ENCODE peak calls at places on chromosomes 16 and 17, in four cellular contexts. O is lower leg skin; G is activated CD8-positive, alpha-beta T cell treated with anti-CD3 and anti-CD28 coated beads for 36 hours; Q is endodermal cell. B is an unnamed sample.

GRCh38 chr17:33039874-33040273 is 48.2 kb downstream of the SPACA3 start:
- DNase-seq in O (peak), G (no peak), Q (no peak), B (no peak)

GRCh38 chr16:80614908-80615696 is 74.3 kb downstream of the DYNLRB2 start:
- DNase-seq in O (no peak), G (no peak), Q (peak), B (no peak)

GRCh38 chr16:84277244-84277823 is 17.3 kb upstream of the WFDC1 start:
- DNase-seq in O (peak), G (peak), Q (peak), B (peak)

GRCh38 chr17:36705651-36706436 is 104.5 kb downstream of the MRM1 start:
- DNase-seq in O (no peak), G (peak), Q (peak), B (no peak)

GRCh38 chr16:71893888-71894228 is 1.5 kb upstream of the IST1 start:
- DNase-seq in O (peak), G (no peak), Q (no peak), B (no peak)

GRCh38 chr17:80347948-80348351 is 67.0 kb upstream of the ENDOV start:
- DNase-seq in O (peak), G (no peak), Q (no peak), B (no peak)

GRCh38 chr17:64315032-64315490 is 52.0 kb upstream of the TEX2 start:
- DNase-seq in O (peak), G (no peak), Q (no peak), B (no peak)

GRCh38 chr17:50482516-50482915 is 3.9 kb downstream of the RSAD1 start:
- DNase-seq in O (peak), G (peak), Q (peak), B (peak)

GRCh38 chr17:6047966-6048365 is 22.2 kb upstream of the WSCD1 start:
- DNase-seq in O (no peak), G (no peak), Q (no peak), B (no peak)

GRCh38 chr16:14436410-14436955 is 193.6 kb downstream of the PARN start:
- DNase-seq in O (no peak), G (peak), Q (no peak), B (no peak)

GRCh38 chr17:81402530-81402941 is 7.3 kb downstream of the BAHCC1 start:
- DNase-seq in O (no peak), G (no peak), Q (no peak), B (no peak)

GRCh38 chr17:77212081-77212832 is 71.5 kb downstream of the SEC14L1 start:
- DNase-seq in O (no peak), G (no peak), Q (no peak), B (no peak)

GRCh38 chr17:45775148-45775547 is 9.0 kb upstream of the CRHR1 start:
- DNase-seq in O (no peak), G (no peak), Q (no peak), B (no peak)

GRCh38 chr17:57898487-57899311 is 48.9 kb upstream of the MRPS23 start:
- DNase-seq in O (peak), G (no peak), Q (peak), B (no peak)

GRCh38 chr17:14593956-14594355 is 293.1 kb downstream of the HS3ST3B1 start:
- DNase-seq in O (no peak), G (no peak), Q (no peak), B (no peak)

GRCh38 chr17:75093543-75094158 is 5.9 kb downstream of the SLC16A5 start:
- DNase-seq in O (no peak), G (no peak), Q (no peak), B (no peak)

GRCh38 chr16:29738514-29738913 is 7.3 kb downstream of the C16orf54 start:
- DNase-seq in O (no peak), G (peak), Q (no peak), B (no peak)

GRCh38 chr17:58332720-58333395 is 4.3 kb upstream of the TSPOAP1 start:
- DNase-seq in O (no peak), G (peak), Q (peak), B (no peak)

GRCh38 chr16:10920726-10921427 is 21.4 kb downstream of the DEXI start:
- DNase-seq in O (no peak), G (no peak), Q (no peak), B (no peak)

GRCh38 chr16:84052071-84052622 is 9.6 kb upstream of the SLC38A8 start:
- DNase-seq in O (peak), G (no peak), Q (peak), B (no peak)

GRCh38 chr17:49521521-49522185 is 26.6 kb downstream of the NGFR start:
- DNase-seq in O (peak), G (no peak), Q (no peak), B (peak)

GRCh38 chr17:81057079-81057730 is 22.3 kb downstream of the BAIAP2 start:
- DNase-seq in O (no peak), G (no peak), Q (peak), B (no peak)

GRCh38 chr17:43483674-43484551 is at the start of gene DHX8:
- DNase-seq in O (peak), G (peak), Q (peak), B (peak)

GRCh38 chr17:57588086-57588485 is 157.0 kb downstream of the CCDC182 start:
- DNase-seq in O (no peak), G (no peak), Q (peak), B (no peak)

GRCh38 chr16:11326084-11326736 is 19.0 kb upstream of the RMI2 start:
- DNase-seq in O (no peak), G (no peak), Q (peak), B (no peak)

GRCh38 chr16:75957870-75958269 is 231.6 kb upstream of the CPHXL start:
- DNase-seq in O (no peak), G (no peak), Q (no peak), B (no peak)

GRCh38 chr17:21019976-21020575 is 22.7 kb downstream of the USP22 start:
- DNase-seq in O (no peak), G (peak), Q (peak), B (no peak)

GRCh38 chr16:1089822-1090619 is 6.0 kb downstream of the C1QTNF8 start:
- DNase-seq in O (no peak), G (no peak), Q (no peak), B (no peak)

GRCh38 chr17:6910987-6911603 is 79.6 kb upstream of the TEKT1 start:
- DNase-seq in O (no peak), G (no peak), Q (no peak), B (no peak)

GRCh38 chr16:72241930-72242329 is 70.0 kb upstream of the PMFBP1 start:
- DNase-seq in O (no peak), G (peak), Q (peak), B (no peak)

GRCh38 chr16:75710344-75710743 is 9.1 kb upstream of the DUXB start:
- DNase-seq in O (no peak), G (no peak), Q (no peak), B (no peak)

GRCh38 chr16:13919330-13919682 is 648 bp upstream of the ERCC4 start:
- DNase-seq in O (no peak), G (peak), Q (no peak), B (no peak)

GRCh38 chr17:44921122-44921882 is 6.0 kb upstream of the GFAP start:
- DNase-seq in O (peak), G (no peak), Q (peak), B (no peak)

GRCh38 chr16:83482545-83483162 is 325.1 kb upstream of the HSBP1 start:
- DNase-seq in O (no peak), G (no peak), Q (no peak), B (no peak)

GRCh38 chr16:19883296-19883951 is 1.2 kb downstream of the GPRC5B start:
- DNase-seq in O (peak), G (peak), Q (peak), B (peak)

GRCh38 chr16:50245417-50246298 is 20.7 kb upstream of the ADCY7 start:
- DNase-seq in O (peak), G (peak), Q (peak), B (no peak)

GRCh38 chr17:72622661-72623433 is 469.6 kb downstream of the SLC39A11 start:
- DNase-seq in O (no peak), G (no peak), Q (no peak), B (no peak)

GRCh38 chr17:39754958-39755549 is 17.3 kb downstream of the GRB7 start:
- DNase-seq in O (peak), G (peak), Q (peak), B (no peak)

GRCh38 chr17:39754161-39754957 is 16.6 kb downstream of the GRB7 start:
- DNase-seq in O (peak), G (peak), Q (peak), B (peak)

GRCh38 chr17:39757176-39757662 is 19.5 kb downstream of the GRB7 start:
- DNase-seq in O (peak), G (peak), Q (no peak), B (no peak)

GRCh38 chr17:39756376-39757079 is 18.8 kb downstream of the GRB7 start:
- DNase-seq in O (peak), G (peak), Q (peak), B (no peak)

GRCh38 chr17:39755550-39756375 is 18.0 kb downstream of the GRB7 start:
- DNase-seq in O (peak), G (peak), Q (peak), B (no peak)
- TF ChIP-seq CTCF in O (no peak), G (no peak), Q (no peak), B (no peak)

DNA sequence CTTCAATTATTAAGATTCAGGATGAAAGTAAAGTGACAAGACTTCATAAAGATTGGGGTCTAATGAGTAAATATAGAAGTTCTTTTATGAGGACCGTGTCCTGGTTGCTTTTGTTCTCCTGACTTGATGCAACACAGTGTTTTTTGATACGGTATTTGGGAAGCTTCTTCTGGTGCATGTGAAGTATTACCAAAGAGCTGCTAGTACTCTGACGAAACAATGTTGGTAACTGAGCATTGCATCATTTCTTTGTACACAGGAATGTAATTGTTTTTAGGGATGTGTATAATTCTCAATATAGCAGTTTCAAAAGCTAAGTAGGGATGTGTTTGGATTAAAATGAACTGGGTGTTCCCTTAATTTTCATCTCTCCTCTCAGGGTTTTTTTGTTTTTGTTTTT is 15.9 kb downstream of the KPNB1 start:
- DNase-seq in O (no peak), G (no peak), Q (no peak), B (no peak)
- TF ChIP-seq CTCF in O (no peak), G (no peak), Q (no peak), B (no peak)

GRCh38 chr16:88934066-88934667 is 42.8 kb downstream of the CBFA2T3 start:
- DNase-seq in O (no peak), G (no peak), Q (no peak), B (no peak)

GRCh38 chr16:88938119-88938932 is 38.7 kb downstream of the CBFA2T3 start:
- DNase-seq in O (no peak), G (peak), Q (no peak), B (no peak)

GRCh38 chr16:88936913-88937666 is 39.9 kb downstream of the CBFA2T3 start:
- DNase-seq in O (no peak), G (no peak), Q (no peak), B (no peak)

GRCh38 chr16:88938933-88939813 is 37.8 kb downstream of the CBFA2T3 start:
- DNase-seq in O (no peak), G (peak), Q (no peak), B (no peak)

DNA sequence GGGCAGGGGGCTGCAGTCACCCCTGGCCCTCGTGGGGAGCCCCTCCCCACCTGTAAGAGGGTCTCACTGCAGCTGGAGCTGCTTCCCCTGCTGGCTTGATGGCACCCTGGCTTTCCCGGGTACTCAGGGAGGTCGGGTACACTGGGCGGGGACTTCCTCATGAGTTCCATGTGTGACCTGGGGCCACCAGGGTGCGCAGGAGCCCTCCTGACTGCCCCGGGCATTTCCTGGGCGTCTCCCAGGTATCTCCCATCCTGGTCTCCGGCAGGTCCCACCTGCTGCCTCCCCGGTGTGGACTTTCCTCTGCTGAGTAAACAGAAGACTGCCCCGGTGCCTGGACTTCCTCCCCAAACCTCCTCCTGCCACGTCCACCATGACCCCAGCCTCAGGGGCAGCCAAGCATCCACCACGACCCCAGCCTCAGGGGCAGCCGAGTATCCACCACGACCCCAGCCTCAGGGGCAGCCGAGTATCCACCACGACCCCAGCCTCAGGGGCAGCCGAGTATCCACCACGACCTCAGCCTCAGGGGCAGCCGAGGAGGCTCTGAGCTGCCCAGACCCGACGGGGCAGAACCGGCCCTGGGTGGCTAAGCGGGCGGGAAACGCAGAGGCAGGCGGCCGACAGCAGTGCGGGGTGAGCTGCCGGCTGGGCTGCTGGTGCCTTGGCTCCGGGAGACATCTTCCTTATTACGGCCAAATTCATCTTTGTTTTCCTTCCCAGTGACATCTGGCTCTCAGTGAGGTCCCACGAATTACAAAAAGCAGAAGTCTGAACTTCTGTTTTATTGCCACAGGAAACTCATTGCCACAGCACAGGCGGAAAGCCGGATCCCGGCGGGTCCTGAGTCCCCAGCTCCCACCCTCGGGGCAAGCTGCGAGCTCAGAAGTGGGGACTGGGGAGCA is 40.7 kb downstream of the CBFA2T3 start:
- DNase-seq in O (no peak), G (peak), Q (no peak), B (no peak)
- TF ChIP-seq CTCF in O (no peak), G (no peak), Q (peak), B (no peak)

GRCh38 chr16:8905168-8905762 is 23.1 kb downstream of the LITAFD start:
- DNase-seq in O (peak), G (no peak), Q (no peak), B (no peak)
- TF ChIP-seq CTCF in O (no peak), G (no peak), Q (peak), B (peak)

GRCh38 chr16:81994485-81994884 is 16.8 kb downstream of the SDR42E1 start:
- DNase-seq in O (no peak), G (peak), Q (peak), B (no peak)
- TF ChIP-seq CTCF in O (no peak), G (peak), Q (peak), B (peak)

GRCh38 chr17:67157732-67158639 is 87.0 kb downstream of the HELZ start:
- DNase-seq in O (no peak), G (no peak), Q (no peak), B (no peak)
- TF ChIP-seq CTCF in O (no peak), G (no peak), Q (peak), B (peak)

GRCh38 chr16:55478827-55479559 is at the start of gene MMP2:
- DNase-seq in O (peak), G (no peak), Q (peak), B (peak)
- TF ChIP-seq CTCF in O (no peak), G (no peak), Q (no peak), B (no peak)

GRCh38 chr17:2122641-2123302 is 67.9 kb downstream of the HIC1 start:
- DNase-seq in O (peak), G (no peak), Q (peak), B (no peak)
- TF ChIP-seq CTCF in O (no peak), G (no peak), Q (peak), B (no peak)

GRCh38 chr16:57185446-57185944 is 344 bp downstream of the PSME3IP1 start:
- DNase-seq in O (peak), G (peak), Q (no peak), B (no peak)

GRCh38 chr16:57186630-57187507 is 740 bp downstream of the RSPRY1 start:
- DNase-seq in O (no peak), G (peak), Q (peak), B (no peak)

GRCh38 chr16:57184890-57185445 is 871 bp downstream of the PSME3IP1 start:
- DNase-seq in O (no peak), G (no peak), Q (peak), B (no peak)

GRCh38 chr16:57187508-57187854 is 1.4 kb downstream of the RSPRY1 start:
- DNase-seq in O (no peak), G (peak), Q (peak), B (no peak)

DNA sequence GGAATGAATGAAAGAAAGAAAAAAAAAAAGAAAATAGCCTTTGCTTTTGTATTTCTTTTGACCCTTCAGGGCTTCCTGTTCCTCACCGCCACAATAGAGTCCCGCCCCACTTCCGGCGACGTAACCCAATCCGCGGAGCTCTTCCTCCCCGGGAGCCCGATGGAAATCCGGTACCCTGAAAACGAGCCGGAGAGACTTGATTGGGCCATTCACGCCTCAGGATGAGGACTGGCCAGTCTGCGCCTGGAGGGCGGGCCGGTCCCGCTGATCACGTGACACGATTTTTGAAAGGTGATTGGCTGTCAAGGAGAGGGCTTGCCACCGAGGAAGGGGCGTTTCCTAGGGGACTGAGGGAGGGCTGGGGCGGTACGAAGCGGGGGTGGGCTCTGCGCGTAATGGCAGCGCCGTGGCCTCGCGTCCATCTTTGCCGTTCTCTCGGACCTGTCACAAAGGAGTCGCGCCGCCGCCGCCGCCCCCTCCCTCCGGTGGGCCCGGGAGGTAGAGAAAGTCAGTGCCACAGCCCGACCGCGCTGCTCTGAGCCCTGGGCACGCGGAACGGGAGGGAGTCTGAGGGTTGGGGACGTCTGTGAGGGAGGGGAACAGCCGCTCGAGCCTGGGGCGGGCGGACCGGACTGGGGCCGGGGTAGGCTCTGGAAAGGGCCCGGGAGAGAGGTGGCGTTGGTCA is at the start of the genes PSME3IP1 and RSPRY1:
- DNase-seq in O (peak), G (peak), Q (peak), B (peak)
- TF ChIP-seq CTCF in O (no peak), G (no peak), Q (no peak), B (no peak)

DNA sequence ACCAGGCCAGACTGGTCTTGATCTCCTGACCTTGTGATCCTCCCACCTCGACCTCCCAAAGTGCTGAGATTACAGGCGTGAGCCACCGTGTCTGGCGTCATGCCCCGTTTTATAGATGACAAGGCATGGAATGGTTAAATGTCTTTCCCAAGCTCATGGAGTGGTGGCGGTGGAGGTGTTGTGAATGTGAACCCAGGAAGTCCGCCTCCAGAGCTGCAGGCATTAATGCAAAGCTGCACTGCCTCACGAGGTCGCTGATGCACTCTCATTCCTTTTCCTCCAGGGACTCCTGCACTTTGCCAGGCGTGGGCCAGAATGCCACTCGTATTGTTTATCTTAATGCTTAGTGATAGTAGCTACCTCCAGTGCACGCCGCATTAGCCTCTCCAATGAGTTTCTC is 149.6 kb downstream of the WWOX start:
- DNase-seq in O (no peak), G (no peak), Q (peak), B (no peak)
- TF ChIP-seq CTCF in O (no peak), G (no peak), Q (peak), B (peak)

B was measured in type B pancreatic cell.